ENCODE peak calls at places on chromosomes 4 and X, in seven cellular contexts. N, M, R, O, L, J and Y are unnamed samples.

GRCh38 chrX:3548743-3549441 is 164.6 kb downstream of the PRKX start:
- DNase-seq in N (no peak), M (peak; percentile 0), R (no peak), O (no peak), L (no peak), J (no peak), Y (no peak)

GRCh38 chr4:10460313-10461047 is 3.3 kb upstream of the ZNF518B start:
- DNase-seq in N (peak; percentile 43), M (no peak), R (no peak), O (no peak), L (no peak), J (no peak), Y (no peak)

GRCh38 chr4:145891958-145892357 is 46.7 kb downstream of the ZNF827 start:
- DNase-seq in N (peak; percentile 17), M (no peak), R (no peak), O (no peak), L (no peak), J (no peak), Y (no peak)

GRCh38 chr4:24121395-24122175 is 231.7 kb upstream of the PPARGC1A start:
- DNase-seq in N (no peak), M (no peak), R (no peak), O (no peak), L (no peak), J (no peak), Y (no peak)

GRCh38 chrX:25068340-25068739 is 52.6 kb upstream of the ARX start:
- DNase-seq in N (no peak), M (no peak), R (no peak), O (no peak), L (no peak), J (no peak), Y (no peak)

GRCh38 chr4:74473155-74473811 is 28.3 kb downstream of the AREG start:
- DNase-seq in N (no peak), M (peak; percentile 62), R (no peak), O (no peak), L (no peak), J (no peak), Y (no peak)

GRCh38 chrX:140389331-140389730 is 115.5 kb downstream of the SOX3 start:
- DNase-seq in N (no peak), M (no peak), R (no peak), O (no peak), L (no peak), J (no peak), Y (no peak)

GRCh38 chrX:17814557-17814956 is 46.5 kb downstream of the RAI2 start:
- DNase-seq in N (no peak), M (no peak), R (no peak), O (no peak), L (no peak), J (no peak), Y (no peak)

GRCh38 chr4:7421356-7422097 is 13.2 kb downstream of the PSAPL1 start:
- DNase-seq in N (no peak), M (no peak), R (peak; percentile 37), O (peak; percentile 55), L (no peak), J (no peak), Y (peak; percentile 34)

GRCh38 chr4:56272946-56273728 is 114.2 kb downstream of the AASDH start:
- DNase-seq in N (no peak), M (no peak), R (no peak), O (no peak), L (no peak), J (no peak), Y (no peak)
- TF ChIP-seq POLR2A in N (no peak), M (no peak), R (no peak), O (no peak), L (no peak), J (no peak), Y (no peak)

GRCh38 chr4:91116861-91117260 is 989.7 kb downstream of the CCSER1 start:
- DNase-seq in N (no peak), M (no peak), R (no peak), O (no peak), L (no peak), J (no peak), Y (no peak)
- TF ChIP-seq CTCF in N (no peak), M (peak; percentile 27), R (no peak), O (no peak), L (peak; percentile 36), J (no peak), Y (no peak)

DNA sequence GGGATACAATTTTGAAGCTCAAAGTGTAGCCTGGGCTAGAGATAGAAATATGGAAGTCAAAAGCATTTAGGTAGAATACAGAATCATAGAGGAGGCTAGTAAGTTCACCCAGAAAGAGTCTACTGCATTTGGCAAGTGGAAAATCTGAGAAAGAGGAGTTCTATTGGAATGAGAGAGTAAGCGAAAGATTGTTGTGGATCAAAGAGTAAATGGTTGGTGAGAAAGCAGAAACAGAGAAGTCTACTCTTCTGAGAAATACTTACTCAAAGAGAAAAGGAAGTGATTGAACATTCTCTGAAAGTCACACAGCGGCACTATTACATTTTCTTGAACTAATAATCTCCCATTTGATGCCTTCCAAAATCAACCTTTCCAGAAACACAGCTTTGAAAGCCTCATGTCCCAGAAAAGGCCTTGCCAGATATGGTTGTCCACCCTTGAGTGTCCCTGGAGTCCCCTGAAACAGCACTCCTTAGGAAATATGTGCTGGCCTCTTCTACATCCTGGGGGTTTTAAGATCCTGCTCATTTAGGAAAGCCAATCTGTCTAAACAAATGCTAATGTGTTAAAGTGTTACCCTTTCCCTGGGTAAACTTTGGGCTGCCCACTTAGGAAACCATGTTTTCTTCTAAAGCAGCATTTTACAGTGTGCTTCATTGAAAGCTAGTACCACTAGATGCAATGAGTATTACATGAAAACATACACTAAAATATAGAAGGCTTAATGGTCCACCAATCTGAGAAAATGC is 132.6 kb downstream of the INPP4B start:
- DNase-seq in N (no peak), M (no peak), R (no peak), O (no peak), L (no peak), J (no peak), Y (no peak)
- TF ChIP-seq POLR2AphosphoS5 in N (no peak), M (no peak), R (no peak), O (no peak), L (no peak), J (no peak), Y (no peak)

GRCh38 chr4:139083533-139084424 is 68.2 kb downstream of the NOCT start:
- DNase-seq in N (peak; percentile 92), M (peak; percentile 89), R (peak; percentile 93), O (peak; percentile 94), L (peak; percentile 62), J (peak; percentile 74), Y (peak; percentile 94)

GRCh38 chr4:139085141-139085540 is 69.6 kb downstream of the NOCT start:
- DNase-seq in N (peak; percentile 16), M (peak; percentile 11), R (no peak), O (no peak), L (no peak), J (no peak), Y (no peak)

GRCh38 chr4:139078926-139079325 is 63.3 kb downstream of the NOCT start:
- DNase-seq in N (no peak), M (no peak), R (no peak), O (no peak), L (no peak), J (no peak), Y (no peak)

GRCh38 chr4:139084425-139085093 is 69.0 kb downstream of the NOCT start:
- DNase-seq in N (no peak), M (peak; percentile 2), R (no peak), O (no peak), L (peak; percentile 16), J (no peak), Y (peak; percentile 97)

DNA sequence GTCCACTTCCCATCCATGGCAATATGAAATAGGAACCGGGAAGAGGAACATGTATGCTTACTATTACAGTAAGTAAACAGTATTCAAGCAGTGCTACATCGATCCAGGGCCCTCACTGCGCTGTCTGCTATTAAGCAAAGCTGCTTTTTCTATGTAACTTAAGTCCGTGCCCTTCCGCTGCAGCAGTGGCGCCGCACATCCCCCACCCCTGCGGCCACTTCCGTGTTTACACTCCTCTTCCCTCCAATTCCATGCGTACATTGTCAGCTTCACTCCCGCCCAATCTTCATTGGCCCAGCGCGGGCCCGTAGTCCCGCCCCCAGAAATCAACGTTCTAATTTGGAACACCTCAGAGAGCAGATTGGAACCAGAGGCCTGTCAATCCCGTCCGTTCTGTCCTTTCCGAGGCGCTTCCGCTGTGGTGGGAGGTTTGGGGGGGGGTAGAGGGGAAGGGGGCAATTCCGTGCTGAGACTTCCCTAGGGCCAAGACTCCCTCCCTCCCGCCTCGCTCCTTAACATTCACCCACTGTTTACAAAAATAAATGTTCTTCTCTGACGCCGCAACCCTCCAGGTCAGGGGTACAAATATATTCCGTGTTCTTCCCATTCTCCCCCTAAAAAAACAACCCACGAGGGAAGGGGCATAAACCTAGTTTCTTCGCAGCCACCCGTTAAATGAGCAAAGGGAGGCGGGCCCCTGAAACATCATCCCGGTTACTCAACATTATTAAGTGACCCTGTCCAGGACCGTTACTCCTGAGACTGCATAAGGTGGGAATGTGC is 67.4 kb downstream of the NOCT start:
- DNase-seq in N (peak; percentile 99), M (peak; percentile 98), R (peak; percentile 98), O (peak; percentile 97), L (peak; percentile 93), J (peak; percentile 97), Y (peak; percentile 98)
- TF ChIP-seq POLR2A in N (peak; percentile 74), M (no peak), R (no peak), O (peak; percentile 43), L (peak; percentile 61), J (no peak), Y (no peak)

DNA sequence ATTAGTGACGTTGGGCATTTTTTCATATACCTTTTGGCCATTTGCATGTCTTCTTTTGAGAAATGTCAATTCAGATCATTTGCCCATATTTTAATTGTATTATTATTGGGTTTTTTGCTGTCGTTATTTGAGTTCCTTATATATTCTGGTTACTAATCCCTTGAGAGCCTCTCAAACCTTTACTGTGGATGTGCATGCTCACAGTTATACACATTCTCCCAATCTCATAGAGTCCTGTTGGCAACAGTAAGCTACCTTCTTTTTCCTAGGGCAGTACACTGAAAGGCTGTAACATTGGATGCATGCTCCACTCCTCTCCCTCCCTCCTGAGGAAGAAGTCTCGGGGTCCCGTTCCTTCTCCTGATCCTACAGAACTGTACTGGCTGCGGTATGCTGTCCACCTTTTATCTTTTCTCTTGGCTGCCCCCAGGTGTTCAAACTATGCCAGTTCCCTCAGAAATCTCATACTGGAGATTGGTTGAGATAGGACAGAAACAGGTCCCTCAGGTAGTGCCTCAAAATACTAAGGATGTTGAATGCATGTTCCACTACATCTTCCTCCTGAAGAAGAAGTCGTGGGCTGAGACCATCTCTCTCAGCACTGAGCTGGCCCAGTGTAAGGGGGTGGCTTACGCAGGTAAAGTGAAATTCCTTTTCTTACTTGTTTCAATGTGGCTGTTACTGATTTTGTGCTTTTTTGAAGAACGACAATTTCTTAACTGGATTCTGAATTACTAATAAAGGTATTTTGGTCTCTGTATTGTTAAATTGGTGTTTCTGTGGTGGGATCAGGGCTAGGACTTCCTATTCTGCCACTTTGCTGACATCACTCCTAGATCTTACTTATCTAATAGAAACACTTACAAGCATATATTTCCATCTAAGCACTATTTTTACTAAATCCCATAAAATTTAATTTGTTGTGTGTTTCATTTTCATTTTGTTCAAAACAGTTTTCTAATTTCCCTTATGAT is 145.4 kb upstream of the HUWE1 start:
- DNase-seq in N (peak; percentile 38), M (peak; percentile 20), R (no peak), O (no peak), L (peak; percentile 40), J (no peak), Y (no peak)
- TF ChIP-seq CTCF in N (peak; percentile 56), M (peak; percentile 65), R (no peak), O (no peak), L (peak; percentile 62), J (no peak), Y (peak; percentile 41)

GRCh38 chrX:40175416-40176255 is 77.9 kb upstream of the BCOR start:
- DNase-seq in N (peak; percentile 91), M (peak; percentile 47), R (peak; percentile 87), O (peak; percentile 89), L (no peak), J (no peak), Y (peak; percentile 97)
- TF ChIP-seq POLR2AphosphoS5 in N (peak; percentile 67), M (peak; percentile 39), R (no peak), O (no peak), L (peak; percentile 90), J (peak; percentile 38), Y (peak; percentile 94)